ENCODE peak calls at places on chromosomes 1 and 21, in seven cellular contexts. Q, X, P, B, D, T and O are unnamed samples. For H3K4me1, the result is how much of the 10 kb centered on the place peaks cover.

GRCh38 chr1:3553166-3553939 is 58.0 kb downstream of the MEGF6 start:
- DNase-seq in Q (no peak), B (peak), D (no peak), T (no peak), P (no peak), X (peak), O (no peak)

GRCh38 chr1:179781962-179782361 is 38.9 kb downstream of the FAM163A start:
- DNase-seq in P (no peak), T (no peak), X (peak), Q (no peak), B (no peak), D (no peak), O (peak)

GRCh38 chr1:89566761-89567174 is 42.1 kb downstream of the LRRC8B start:
- DNase-seq in D (no peak), B (no peak), X (peak), P (no peak), Q (no peak), T (peak), O (no peak)

GRCh38 chr1:245773344-245773743 is 618.6 kb downstream of the KIF26B start:
- DNase-seq in X (peak), D (no peak), T (no peak), Q (no peak), B (no peak), P (no peak), O (no peak)

GRCh38 chr1:165860065-165860464 is 32.7 kb downstream of the UCK2 start:
- DNase-seq in X (no peak), D (no peak), B (no peak), P (no peak), Q (no peak), T (no peak), O (no peak)

GRCh38 chr1:29685387-29685786 is 449.1 kb downstream of the PTPRU start:
- DNase-seq in Q (no peak), B (no peak), X (no peak), P (no peak), D (no peak), T (no peak), O (peak)

GRCh38 chr21:25626752-25627151 is 12.3 kb upstream of the JAM2 start:
- DNase-seq in Q (peak), X (no peak), B (peak), P (no peak), D (no peak), T (peak), O (no peak)

GRCh38 chr1:220219865-220220698 is 52.2 kb downstream of the RAB3GAP2 start:
- DNase-seq in P (no peak), X (peak), T (no peak), Q (no peak), B (no peak), D (no peak), O (no peak)

GRCh38 chr21:37227071-37228002 is 39.8 kb downstream of the VPS26C start:
- DNase-seq in D (no peak), B (no peak), Q (no peak), X (peak), T (no peak), P (no peak), O (no peak)

GRCh38 chr1:148353461-148354283 is 129.4 kb downstream of the PPIAL4G start:
- DNase-seq in D (peak), T (no peak), B (no peak), Q (no peak), P (no peak), X (peak), O (no peak)

GRCh38 chr1:37634554-37635308 is at the start of gene RSPO1:
- DNase-seq in X (peak), D (peak), P (no peak), Q (no peak), B (no peak), T (no peak), O (no peak)

GRCh38 chr1:149849246-149849946 is 50.0 kb upstream of the BOLA1 start:
- DNase-seq in X (no peak), T (no peak), B (peak), Q (no peak), D (no peak), P (no peak), O (no peak)

GRCh38 chr1:167756760-167757405 is 35.1 kb downstream of the MPZL1 start:
- DNase-seq in X (no peak), B (no peak), D (no peak), T (peak), P (no peak), Q (no peak), O (no peak)

GRCh38 chr21:31873696-31874599 is 1.1 kb downstream of the HUNK start:
- DNase-seq in P (no peak), X (peak), D (peak), T (peak), Q (peak), B (peak), O (peak)

GRCh38 chr21:31606081-31606874 is 53.2 kb upstream of the SOD1 start:
- DNase-seq in X (no peak), T (no peak), D (no peak), Q (no peak), B (no peak), P (no peak), O (no peak)

GRCh38 chr21:29586696-29587095 is 288.0 kb downstream of the BACH1 start:
- DNase-seq in T (no peak), B (no peak), X (no peak), Q (no peak), D (no peak), P (no peak), O (no peak)

GRCh38 chr1:223298706-223299105 is 65.3 kb downstream of the SUSD4 start:
- DNase-seq in T (no peak), D (no peak), B (no peak), X (no peak), P (no peak), Q (no peak), O (no peak)

GRCh38 chr1:110783292-110783918 is 89.5 kb upstream of the CD53 start:
- DNase-seq in X (no peak), D (peak), B (peak), T (peak), P (no peak), Q (peak), O (peak)

GRCh38 chr1:39490596-39491145 is 765 bp upstream of the BMP8A start:
- DNase-seq in D (no peak), P (no peak), X (no peak), B (no peak), Q (peak), T (peak), O (no peak)

GRCh38 chr1:164768045-164768402 is 209.0 kb downstream of the PBX1 start:
- DNase-seq in D (no peak), X (no peak), T (no peak), P (no peak), Q (no peak), B (no peak), O (no peak)

GRCh38 chr21:26593800-26594199 is 20.7 kb upstream of the CYYR1 start:
- DNase-seq in B (no peak), D (no peak), X (no peak), Q (no peak), P (no peak), T (no peak), O (no peak)

DNA sequence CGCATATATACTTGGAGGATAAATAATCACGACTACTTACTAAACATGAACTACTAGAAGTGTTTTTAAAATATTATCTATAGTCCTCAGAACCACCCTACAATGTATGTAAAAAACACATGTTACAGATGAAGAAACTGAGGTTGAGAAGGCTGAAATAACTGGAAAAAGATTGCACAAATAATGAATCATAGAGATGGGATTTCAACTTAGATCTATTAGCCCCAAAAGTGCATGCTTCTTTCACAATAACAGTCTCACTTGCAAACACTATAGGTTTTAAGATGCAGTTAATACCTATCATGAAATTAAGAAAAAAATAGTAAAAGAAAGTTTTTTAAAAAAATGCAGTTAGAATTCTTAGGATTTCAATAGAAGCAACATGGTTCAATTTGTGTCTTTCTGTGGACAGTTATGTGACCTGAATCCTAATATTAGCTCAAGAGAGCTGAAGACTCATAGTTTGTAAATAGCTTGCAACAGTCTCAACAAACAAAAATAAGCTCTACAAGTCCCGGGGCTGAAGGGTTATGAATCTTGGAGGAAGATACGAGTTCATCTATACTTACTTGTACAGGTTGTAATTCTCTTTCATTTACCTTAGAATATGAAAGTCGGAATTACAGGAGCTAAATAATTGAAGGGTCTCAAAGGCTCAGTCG is 58.6 kb upstream of the NTPCR start:
- DNase-seq in T (no peak), D (no peak), X (no peak), Q (no peak), P (no peak), B (no peak), O (no peak)
- H3K27ac ChIP-seq in T (no peak), D (no peak), X (no peak), Q (no peak), P (no peak), B (no peak), O (no peak)

DNA sequence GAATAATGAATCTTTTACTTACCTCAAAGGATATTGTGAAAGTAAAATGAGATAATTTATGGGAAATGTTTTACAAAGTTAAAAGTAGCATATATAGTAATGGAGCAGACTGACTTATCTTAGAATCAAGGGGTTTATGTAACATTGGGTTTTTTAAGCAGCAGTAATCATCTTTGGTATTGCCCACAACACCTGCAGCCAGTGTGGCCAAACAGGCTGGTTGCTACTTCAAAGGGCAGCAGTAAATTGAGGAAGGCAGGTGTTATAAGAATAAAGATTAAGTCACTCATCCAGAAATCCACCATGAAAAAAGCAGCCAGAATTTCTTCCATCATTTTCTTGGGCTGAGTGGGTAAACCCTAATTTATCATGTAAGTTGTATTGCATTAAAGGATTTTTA is 16.7 kb downstream of the DYNLT5 start:
- DNase-seq in Q (no peak), T (no peak), D (no peak), X (no peak), B (no peak), P (no peak), O (no peak)
- H3K4me1 ChIP-seq in Q (under half), T (under half), D (under half), X (under half), B (under half), P (under half), O (under half)

GRCh38 chr1:109213824-109214693 is at the start of gene SARS1:
- DNase-seq in X (peak), D (peak), B (peak), T (peak), Q (peak), P (no peak), O (peak)
- TF ChIP-seq POLR2A in X (peak), D (peak), B (peak), T (peak), Q (peak), P (peak), O (peak)

GRCh38 chr1:16145030-16145987 is 10.6 kb downstream of the EPHA2 start:
- DNase-seq in X (peak), T (peak), D (peak), B (peak), P (no peak), Q (peak), O (peak)

GRCh38 chr1:16143005-16143565 is 12.8 kb downstream of the EPHA2 start:
- DNase-seq in T (no peak), D (no peak), P (no peak), B (no peak), X (no peak), Q (no peak), O (no peak)

GRCh38 chr1:16145988-16146887 is 9.6 kb downstream of the EPHA2 start:
- DNase-seq in T (peak), P (peak), Q (peak), B (peak), D (peak), X (no peak), O (peak)

GRCh38 chr1:16143566-16144324 is 12.1 kb downstream of the EPHA2 start:
- DNase-seq in B (peak), X (peak), Q (peak), P (no peak), D (peak), T (peak), O (peak)

GRCh38 chr1:16144325-16145029 is 11.4 kb downstream of the EPHA2 start:
- DNase-seq in X (no peak), T (no peak), Q (no peak), D (peak), P (no peak), B (no peak), O (no peak)
- H3K27ac ChIP-seq in X (peak), T (peak), Q (peak), D (peak), P (peak), B (peak), O (peak)

GRCh38 chr1:21322681-21323016 is 32.4 kb upstream of the ECE1 start:
- DNase-seq in T (no peak), P (no peak), Q (peak), X (no peak), D (no peak), B (no peak), O (no peak)
- H3K4me1 ChIP-seq in T (half or more), P (half or more), Q (half or more), X (half or more), D (half or more), B (under half), O (half or more)

DNA sequence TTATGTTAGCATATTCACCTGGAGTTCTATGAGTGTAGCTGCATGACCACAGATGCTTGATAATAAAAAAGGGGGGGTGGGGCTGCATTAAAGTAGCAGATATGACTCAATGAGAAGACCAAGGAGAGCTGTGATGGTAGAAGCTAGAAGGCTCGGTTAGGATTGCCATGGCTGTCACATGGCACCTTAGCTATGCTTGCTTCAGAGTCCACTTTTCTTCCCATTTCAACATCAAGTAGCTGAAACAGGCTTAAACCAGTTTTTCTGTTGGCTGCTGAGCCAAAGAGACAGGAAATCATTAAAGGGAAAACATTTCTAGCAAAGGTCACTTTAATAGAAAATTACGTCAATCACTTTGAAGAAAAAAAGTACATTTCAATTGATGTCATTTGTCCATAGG is 488.3 kb upstream of the PRMT6 start:
- DNase-seq in D (no peak), Q (no peak), B (no peak), X (no peak), T (no peak), P (no peak), O (no peak)
- TF ChIP-seq POLR2A in D (no peak), Q (no peak), B (no peak), X (no peak), T (no peak), P (no peak), O (no peak)

GRCh38 chr1:19445417-19446342 is 39.7 kb downstream of the CAPZB start:
- DNase-seq in T (peak), X (no peak), B (peak), P (no peak), Q (peak), D (peak), O (peak)
- H3K27ac ChIP-seq in T (no peak), X (peak), B (peak), P (no peak), Q (peak), D (peak), O (peak)